ENCODE peak calls at places on chromosomes 5 and 9, in four cellular contexts. S is activated T-helper 1 cell treated with anti-CD3 and anti-CD28 coated beads, Interleukin-2, amount 50 U/mL, for 16 hours; C is NCI-H345; K is amygdala. T is an unnamed sample.

GRCh38 chr9:4048441-4048840 is 251.4 kb downstream of the GLIS3 start:
- DNase-seq in S (no peak), C (no peak), K (no peak), T (no peak)

GRCh38 chr5:66617991-66618768 is 22.0 kb downstream of the MAST4 start:
- DNase-seq in S (no peak), C (no peak), K (no peak), T (no peak)

GRCh38 chr5:177389368-177390169 is 5.3 kb downstream of the SLC34A1 start:
- DNase-seq in S (peak; percentile 36), C (no peak), K (no peak), T (no peak)

GRCh38 chr9:112819635-112820496 is 69.3 kb downstream of the SNX30 start:
- DNase-seq in S (no peak), C (peak; percentile 55), K (no peak), T (peak; percentile 24)

GRCh38 chr9:132683873-132684272 is 13.6 kb downstream of the GTF3C4 start:
- DNase-seq in S (no peak), C (no peak), K (no peak), T (no peak)

GRCh38 chr5:9733456-9733855 is 103.3 kb upstream of the TAS2R1 start:
- DNase-seq in S (no peak), C (no peak), K (no peak), T (no peak)

GRCh38 chr5:54220230-54221040 is 89.9 kb downstream of the ARL15 start:
- DNase-seq in S (no peak), C (no peak), K (no peak), T (no peak)

GRCh38 chr9:135665795-135666189 is 2.7 kb downstream of the LCN9 start:
- DNase-seq in S (no peak), C (no peak), K (no peak), T (no peak)

GRCh38 chr9:70177121-70177520 is 81.7 kb upstream of the SMC5 start:
- DNase-seq in S (no peak), C (no peak), K (no peak), T (no peak)

GRCh38 chr5:78738693-78739300 is 90.2 kb upstream of the LHFPL2 start:
- DNase-seq in S (no peak), C (no peak), K (no peak), T (no peak)

GRCh38 chr9:136665111-136665703 is 2.5 kb downstream of the EGFL7 start:
- DNase-seq in S (no peak), C (no peak), K (no peak), T (no peak)

GRCh38 chr9:130271473-130271872 is 5.9 kb downstream of the HMCN2 start:
- DNase-seq in S (no peak), C (no peak), K (no peak), T (no peak)

GRCh38 chr9:130172858-130173461 is 756 bp downstream of the NCS1 start:
- DNase-seq in S (no peak), C (peak; percentile 27), K (no peak), T (no peak)

GRCh38 chr5:158082696-158083287 is 223.8 kb upstream of the CLINT1 start:
- DNase-seq in S (no peak), C (no peak), K (no peak), T (no peak)

GRCh38 chr9:110844121-110844520 is 175.5 kb downstream of the MUSK start:
- DNase-seq in S (no peak), C (no peak), K (no peak), T (no peak)

GRCh38 chr5:142931896-142932686 is 161.9 kb downstream of the ARHGAP26 start:
- DNase-seq in S (no peak), C (no peak), K (no peak), T (no peak)

GRCh38 chr9:86639287-86639686 is 285.1 kb upstream of the TUT7 start:
- DNase-seq in S (no peak), C (no peak), K (no peak), T (no peak)

GRCh38 chr5:84411832-84412605 is 27.3 kb upstream of the EDIL3 start:
- DNase-seq in S (no peak), C (no peak), K (no peak), T (no peak)

GRCh38 chr9:38687389-38687842 is 32.5 kb downstream of the FAM240B start:
- DNase-seq in S (no peak), C (no peak), K (no peak), T (peak; percentile 22)

GRCh38 chr5:157778121-157778805 is 34.8 kb downstream of the LSM11 start:
- DNase-seq in S (no peak), C (peak; percentile 71), K (no peak), T (no peak)

GRCh38 chr5:78586251-78586650 is 62.3 kb downstream of the LHFPL2 start:
- DNase-seq in S (no peak), C (no peak), K (no peak), T (no peak)

GRCh38 chr9:114275246-114275994 is 47.5 kb upstream of the ORM1 start:
- DNase-seq in S (no peak), C (no peak), K (no peak), T (no peak)

GRCh38 chr5:52727001-52727400 is 60.7 kb upstream of the ITGA1 start:
- DNase-seq in S (no peak), C (no peak), K (no peak), T (no peak)

GRCh38 chr9:81833563-81834345 is 94.5 kb upstream of the SPATA31D4 start:
- DNase-seq in S (no peak), C (no peak), K (no peak), T (no peak)

GRCh38 chr9:15135167-15135792 is 171.7 kb downstream of the TTC39B start:
- DNase-seq in S (peak; percentile 6), C (peak; percentile 76), K (no peak), T (peak; percentile 6)

GRCh38 chr5:80161165-80161564 is 94.7 kb downstream of the SERINC5 start:
- DNase-seq in S (no peak), C (no peak), K (no peak), T (no peak)

GRCh38 chr9:134192311-134192950 is 28.1 kb upstream of the RNU6ATAC start:
- DNase-seq in S (no peak), C (no peak), K (no peak), T (no peak)

GRCh38 chr5:73205309-73205708 is 32.3 kb downstream of the TMEM174 start:
- DNase-seq in S (no peak), C (peak; percentile 96), K (no peak), T (no peak)

GRCh38 chr9:134061688-134062371 is 6.0 kb downstream of the BRD3 start:
- DNase-seq in S (no peak), C (no peak), K (no peak), T (no peak)

GRCh38 chr5:40166757-40167156 is 513.0 kb upstream of the PTGER4 start:
- DNase-seq in S (no peak), C (no peak), K (no peak), T (no peak)

GRCh38 chr5:418681-419121 is 24.3 kb upstream of the EXOC3 start:
- DNase-seq in S (no peak), C (peak; percentile 83), K (no peak), T (no peak)

GRCh38 chr9:17578911-17579793 is at the start of gene SH3GL2:
- DNase-seq in S (no peak), C (peak; percentile 94), K (peak; percentile 3), T (peak; percentile 9)

GRCh38 chr9:116501871-116502270 is 185.2 kb upstream of the TRIM32 start:
- DNase-seq in S (no peak), C (no peak), K (no peak), T (no peak)

GRCh38 chr9:117403848-117404247 is 11.0 kb downstream of the ASTN2 start:
- DNase-seq in S (no peak), C (peak; percentile 67), K (no peak), T (no peak)

GRCh38 chr5:139985733-139986132 is 57.4 kb downstream of the NRG2 start:
- DNase-seq in S (no peak), C (no peak), K (no peak), T (no peak)

GRCh38 chr5:18850159-18850558 is 1137.8 kb downstream of the CDH18 start:
- DNase-seq in S (no peak), C (no peak), K (no peak), T (no peak)

GRCh38 chr5:178356459-178356872 is 123.9 kb upstream of the PHYKPL start:
- DNase-seq in S (no peak), C (no peak), K (no peak), T (peak; percentile 21)

GRCh38 chr9:71218774-71219173 is 97.4 kb upstream of the TRPM3 start:
- DNase-seq in S (no peak), C (no peak), K (no peak), T (no peak)

T was measured in substantia nigra.